ENCODE peak calls at places on chromosomes 4 and X, in five cellular contexts. V is activated CD4-positive, alpha-beta T cell treated with anti-CD3 and anti-CD28 coated beads for 36 hours; T is stimulated activated naive CD8-positive, alpha-beta T cell treated with anti-CD3 and anti-CD28 coated beads, Interleukin-15, amount 100 ng/mL, for 72 hours; Y is effector memory CD8-positive, alpha-beta T cell; D is right lobe of liver. S is an unnamed sample.

GRCh38 chr4:6221851-6222760 is 21.8 kb upstream of the JAKMIP1 start:
- ATAC-seq in V (peak; percentile 60), D (peak; percentile 56), T (peak; percentile 57), Y (peak; percentile 88), S (no peak)

GRCh38 chrX:1486749-1487361 is 34.1 kb upstream of the ASMTL start:
- ATAC-seq in T (no peak), Y (no peak), V (no peak), D (peak; percentile 87), S (no peak)

GRCh38 chr4:72348701-72349100 is 220.3 kb downstream of the ADAMTS3 start:
- ATAC-seq in D (no peak), V (no peak), Y (no peak), T (no peak), S (no peak)

GRCh38 chrX:69186651-69187050 is 21.4 kb upstream of the PJA1 start:
- ATAC-seq in Y (no peak), T (no peak), D (no peak), V (no peak), S (no peak)

GRCh38 chr4:150495550-150495949 is 86.4 kb upstream of the MAB21L2 start:
- ATAC-seq in T (no peak), Y (no peak), D (no peak), V (no peak), S (no peak)

GRCh38 chrX:135287266-135287823 is 21.9 kb upstream of the ETDC start:
- ATAC-seq in D (no peak), V (no peak), T (no peak), Y (no peak), S (no peak)

GRCh38 chrX:154371771-154372300 is 2.6 kb downstream of the FLNA start:
- ATAC-seq in Y (no peak), T (peak; percentile 3), V (peak; percentile 0), D (no peak), S (peak; percentile 1)

GRCh38 chr4:165079476-165079875 is 25.8 kb downstream of the TRIM75 start:
- ATAC-seq in Y (no peak), V (no peak), T (no peak), D (peak; percentile 95), S (no peak)

GRCh38 chr4:61094854-61095598 is 105.1 kb upstream of the ADGRL3 start:
- ATAC-seq in D (no peak), V (no peak), T (no peak), Y (no peak), S (no peak)

GRCh38 chr4:71630783-71631182 is 153.1 kb downstream of the GC start:
- ATAC-seq in T (no peak), V (no peak), Y (no peak), D (no peak), S (no peak)

GRCh38 chr4:84887824-84888223 is 78.7 kb downstream of the WDFY3 start:
- ATAC-seq in T (no peak), Y (no peak), V (no peak), D (no peak), S (no peak)

GRCh38 chr4:15755321-15755750 is 22.8 kb upstream of the CD38 start:
- ATAC-seq in T (peak; percentile 63), Y (no peak), V (peak; percentile 33), D (no peak), S (peak; percentile 47)

GRCh38 chr4:145487626-145488025 is 6.0 kb downstream of the SMAD1 start:
- ATAC-seq in T (peak; percentile 97), V (peak; percentile 93), Y (peak; percentile 16), D (no peak), S (peak; percentile 91)

GRCh38 chr4:6275898-6276563 is 6.4 kb downstream of the WFS1 start:
- ATAC-seq in V (no peak), D (no peak), T (no peak), Y (no peak), S (no peak)

GRCh38 chrX:48468693-48469691 is 1.1 kb downstream of the SLC38A5 start:
- ATAC-seq in V (peak; percentile 47), D (no peak), T (peak; percentile 52), Y (peak; percentile 72), S (peak; percentile 54)

GRCh38 chr4:234178-234577 is 71.1 kb downstream of the ZNF732 start:
- ATAC-seq in D (no peak), V (no peak), Y (no peak), T (no peak), S (no peak)

GRCh38 chrX:13569479-13570244 is at the start of gene EGFL6:
- ATAC-seq in Y (peak; percentile 19), V (no peak), T (peak; percentile 74), D (no peak), S (no peak)

GRCh38 chrX:39596437-39596836 is 501.3 kb downstream of the BCOR start:
- ATAC-seq in V (peak; percentile 26), Y (no peak), D (no peak), T (no peak), S (no peak)

GRCh38 chr4:41072021-41072777 is 142.1 kb downstream of the APBB2 start:
- ATAC-seq in T (no peak), D (no peak), Y (no peak), V (no peak), S (no peak)

GRCh38 chrX:20988118-20988517 is 386.1 kb upstream of the CNKSR2 start:
- ATAC-seq in Y (no peak), D (no peak), V (no peak), T (no peak), S (no peak)

GRCh38 chr4:37757705-37758104 is 68.8 kb upstream of the PGM2 start:
- ATAC-seq in T (no peak), D (peak; percentile 20), Y (no peak), V (no peak), S (no peak)

GRCh38 chrX:114787016-114787415 is 203.1 kb downstream of the HTR2C start:
- ATAC-seq in D (no peak), V (no peak), Y (no peak), T (no peak), S (no peak)

GRCh38 chrX:41779058-41779564 is 55.1 kb downstream of the GPR82 start:
- ATAC-seq in V (no peak), Y (no peak), T (no peak), D (no peak), S (no peak)